ENCODE peak calls at places on chromosomes 6 and 20, in nine cellular contexts. I is esophagus squamous epithelium, R is sigmoid colon, U is heart right ventricle, O is endothelial cell, P is cardiac fibroblast, W is PC-9, Q is neural progenitor cell, C is transverse colon. Y is an unnamed sample.

GRCh38 chr20:62405108-62405980 is 1.7 kb downstream of the CABLES2 start:
- DNase-seq in I (no peak), R (peak; percentile 89), U (peak; percentile 50), O (peak; percentile 60), P (peak; percentile 71), W (peak; percentile 64), Q (peak; percentile 83), C (no peak), Y (peak; percentile 42)

GRCh38 chr6:111696814-111697213 is 91.1 kb upstream of the TRAF3IP2 start:
- DNase-seq in I (no peak), R (no peak), U (no peak), O (no peak), P (no peak), W (no peak), Q (no peak), C (no peak), Y (no peak)

GRCh38 chr6:109055771-109056235 is 38.8 kb downstream of the SESN1 start:
- DNase-seq in I (no peak), R (no peak), U (no peak), O (no peak), P (peak; percentile 61), W (no peak), Q (no peak), C (no peak), Y (no peak)

GRCh38 chr6:21998539-21998938 is 298.3 kb downstream of the PRL start:
- DNase-seq in I (no peak), R (no peak), U (no peak), O (no peak), P (no peak), W (no peak), Q (no peak), C (no peak), Y (no peak)

GRCh38 chr6:37546141-37546871 is 46.6 kb upstream of the CCDC167 start:
- DNase-seq in I (no peak), R (no peak), U (no peak), O (no peak), P (no peak), W (no peak), Q (no peak), C (no peak), Y (no peak)

GRCh38 chr6:39130691-39131090 is 15.7 kb upstream of the SAYSD1 start:
- DNase-seq in I (no peak), R (no peak), U (no peak), O (no peak), P (no peak), W (no peak), Q (no peak), C (no peak), Y (no peak)

GRCh38 chr6:49530141-49530775 is 20.2 kb upstream of the C6orf141 start:
- DNase-seq in I (no peak), R (no peak), U (no peak), O (no peak), P (no peak), W (no peak), Q (no peak), C (no peak), Y (no peak)

GRCh38 chr20:59988141-59988540 is 29.9 kb downstream of the CDH26 start:
- DNase-seq in I (no peak), R (no peak), U (no peak), O (no peak), P (no peak), W (peak; percentile 95), Q (no peak), C (no peak), Y (no peak)

GRCh38 chr6:37007340-37008043 is 2.0 kb downstream of the FGD2 start:
- DNase-seq in I (no peak), R (no peak), U (no peak), O (no peak), P (no peak), W (no peak), Q (no peak), C (peak; percentile 51), Y (no peak)

GRCh38 chr6:157314705-157315321 is 8.5 kb downstream of the TMEM242 start:
- DNase-seq in I (no peak), R (no peak), U (no peak), O (no peak), P (peak; percentile 88), W (peak; percentile 66), Q (peak; percentile 72), C (no peak), Y (no peak)

GRCh38 chr20:54172532-54172855 is 1.3 kb downstream of the CYP24A1 start:
- DNase-seq in I (no peak), R (no peak), U (no peak), O (no peak), P (no peak), W (no peak), Q (no peak), C (no peak), Y (no peak)

GRCh38 chr6:24882295-24882694 is 53.5 kb downstream of the RIPOR2 start:
- DNase-seq in I (no peak), R (no peak), U (no peak), O (no peak), P (no peak), W (peak; percentile 82), Q (no peak), C (no peak), Y (no peak)

GRCh38 chr6:76866091-76866490 is 597.2 kb downstream of the HTR1B start:
- DNase-seq in I (no peak), R (no peak), U (no peak), O (no peak), P (no peak), W (no peak), Q (no peak), C (no peak), Y (no peak)

GRCh38 chr6:114762145-114762544 is 419.3 kb upstream of the HS3ST5 start:
- DNase-seq in I (no peak), R (no peak), U (no peak), O (no peak), P (no peak), W (no peak), Q (peak; percentile 16), C (no peak), Y (no peak)

GRCh38 chr6:31621991-31622390 is 1.5 kb downstream of the PRRC2A start:
- DNase-seq in I (no peak), R (no peak), U (no peak), O (no peak), P (no peak), W (no peak), Q (no peak), C (peak; percentile 33), Y (no peak)

GRCh38 chr20:23078994-23079364 is 7.1 kb downstream of the CD93 start:
- DNase-seq in I (no peak), R (peak; percentile 58), U (no peak), O (no peak), P (no peak), W (no peak), Q (peak; percentile 58), C (no peak), Y (no peak)

GRCh38 chr20:49916146-49917002 is 1.0 kb upstream of the SPATA2 start:
- DNase-seq in I (no peak), R (peak; percentile 43), U (no peak), O (no peak), P (no peak), W (peak; percentile 97), Q (no peak), C (peak; percentile 77), Y (no peak)

GRCh38 chr6:109308018-109308492 is 74.2 kb downstream of the CD164 start:
- DNase-seq in I (no peak), R (no peak), U (no peak), O (no peak), P (peak; percentile 85), W (peak; percentile 81), Q (no peak), C (peak; percentile 74), Y (no peak)

GRCh38 chr20:8356850-8357249 is 224.8 kb downstream of the PLCB1 start:
- DNase-seq in I (no peak), R (no peak), U (no peak), O (no peak), P (no peak), W (no peak), Q (no peak), C (no peak), Y (no peak)

GRCh38 chr6:122307577-122307976 is 91.9 kb upstream of the HSF2 start:
- DNase-seq in I (no peak), R (no peak), U (no peak), O (no peak), P (no peak), W (no peak), Q (no peak), C (no peak), Y (no peak)

GRCh38 chr20:15332711-15333160 is 995.3 kb upstream of the FLRT3 start:
- DNase-seq in I (no peak), R (no peak), U (no peak), O (no peak), P (no peak), W (no peak), Q (no peak), C (no peak), Y (no peak)

GRCh38 chr6:127606131-127606562 is 29.2 kb downstream of the C6orf58 start:
- DNase-seq in I (no peak), R (no peak), U (no peak), O (peak; percentile 13), P (peak; percentile 29), W (peak; percentile 45), Q (peak; percentile 67), C (no peak), Y (no peak)
- TF ChIP-seq CTCF in I (no peak), R (peak; percentile 23), U (no peak), O (no peak), P (peak; percentile 15), W (peak; percentile 77), Q (peak; percentile 58), C (no peak), Y (peak; percentile 59)

GRCh38 chr6:147106759-147107401 is 97.3 kb upstream of the STXBP5 start:
- DNase-seq in I (no peak), R (no peak), U (no peak), O (no peak), P (peak; percentile 59), W (no peak), Q (no peak), C (no peak), Y (no peak)
- TF ChIP-seq CTCF in I (no peak), R (no peak), U (no peak), O (no peak), P (no peak), W (no peak), Q (no peak), C (no peak), Y (no peak)

GRCh38 chr6:7424967-7425807 is 35.6 kb downstream of the RIOK1 start:
- DNase-seq in I (no peak), R (no peak), U (peak; percentile 67), O (no peak), P (peak; percentile 75), W (peak; percentile 57), Q (no peak), C (no peak), Y (no peak)
- TF ChIP-seq CTCF in I (peak; percentile 60), R (no peak), U (peak; percentile 23), O (peak; percentile 44), P (peak; percentile 61), W (peak; percentile 61), Q (peak; percentile 51), C (peak; percentile 66), Y (peak; percentile 48)

DNA sequence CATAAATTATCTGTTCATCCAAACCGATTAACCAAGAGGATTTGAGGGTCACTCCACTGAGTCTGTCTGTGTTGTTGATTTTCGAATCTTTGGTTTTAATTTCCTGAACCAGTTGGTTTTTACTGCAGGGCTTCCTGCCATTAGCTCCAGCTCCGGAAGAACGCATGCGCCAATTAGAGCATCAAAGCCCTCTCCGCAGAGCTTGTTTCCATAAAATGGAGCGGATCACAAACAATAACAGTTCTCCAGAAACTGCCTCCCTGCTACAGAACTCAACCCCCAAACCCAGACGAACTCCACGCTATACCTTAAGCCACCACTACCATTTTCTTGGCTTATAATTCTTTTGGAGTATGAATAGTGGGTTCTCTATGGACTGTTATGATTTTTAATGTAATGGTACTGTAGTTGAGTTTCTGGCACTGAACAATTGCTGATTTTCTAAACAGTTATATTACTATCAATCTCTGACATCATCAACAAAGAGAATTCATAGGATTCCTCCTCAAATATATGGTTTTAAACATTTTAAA is 13.8 kb downstream of the TFAP2A start:
- DNase-seq in I (no peak), R (no peak), U (no peak), O (no peak), P (no peak), W (no peak), Q (no peak), C (no peak), Y (no peak)
- TF ChIP-seq CTCF in I (no peak), R (no peak), U (no peak), O (no peak), P (no peak), W (no peak), Q (no peak), C (no peak), Y (no peak)

Y was measured in progenitor cell of endocrine pancreas.